ENCODE peak calls at places on chromosomes 5 and 9, in six cellular contexts. W is neural crest cell; Q is CD4-positive, alpha-beta T cell; G is lower leg skin; R is IMR-90; C is esophagus squamous epithelium. E is an unnamed sample.

GRCh38 chr9:16328349-16328748 is 542.1 kb downstream of the BNC2 start:
- DNase-seq in W (no peak), Q (no peak), G (no peak), R (no peak), C (no peak), E (no peak)

GRCh38 chr9:134363450-134363849 is 37.2 kb downstream of the RXRA start:
- DNase-seq in W (no peak), Q (no peak), G (no peak), R (no peak), C (no peak), E (no peak)

GRCh38 chr5:12023614-12024241 is 119.5 kb upstream of the CTNND2 start:
- DNase-seq in W (peak), Q (no peak), G (no peak), R (peak), C (no peak), E (peak)

GRCh38 chr5:150658121-150658520 is 2.9 kb upstream of the MYOZ3 start:
- DNase-seq in W (no peak), Q (no peak), G (no peak), R (no peak), C (no peak), E (no peak)

GRCh38 chr5:172380261-172380991 is 73.9 kb downstream of the SH3PXD2B start:
- DNase-seq in W (no peak), Q (no peak), G (no peak), R (peak), C (no peak), E (no peak)

GRCh38 chr9:124660341-124660801 is 110.7 kb downstream of the NR6A1 start:
- DNase-seq in W (peak), Q (no peak), G (no peak), R (peak), C (no peak), E (peak)

GRCh38 chr9:125646222-125647100 is 60.5 kb downstream of the MAPKAP1 start:
- DNase-seq in W (no peak), Q (no peak), G (no peak), R (no peak), C (no peak), E (no peak)

GRCh38 chr9:80605793-80606192 is 1034.0 kb downstream of the TLE4 start:
- DNase-seq in W (no peak), Q (no peak), G (no peak), R (peak), C (no peak), E (no peak)

GRCh38 chr9:68547417-68547816 is 6.7 kb upstream of the TMEM252 start:
- DNase-seq in W (no peak), Q (no peak), G (no peak), R (no peak), C (no peak), E (no peak)
- TF ChIP-seq CTCF in W (no peak), Q (no peak), G (no peak), R (no peak), C (no peak), E (no peak)

GRCh38 chr5:72268260-72268659 is 51.8 kb downstream of the MRPS27 start:
- DNase-seq in W (no peak), Q (no peak), G (no peak), R (no peak), C (no peak), E (no peak)

GRCh38 chr5:72270037-72270436 is 50.0 kb downstream of the MRPS27 start:
- DNase-seq in W (no peak), Q (no peak), G (no peak), R (no peak), C (no peak), E (no peak)

GRCh38 chr5:72268753-72269410 is 51.2 kb downstream of the MRPS27 start:
- DNase-seq in W (peak), Q (peak), G (no peak), R (peak), C (no peak), E (peak)

GRCh38 chr5:72267685-72268084 is 52.4 kb downstream of the MRPS27 start:
- DNase-seq in W (no peak), Q (no peak), G (no peak), R (peak), C (no peak), E (no peak)

DNA sequence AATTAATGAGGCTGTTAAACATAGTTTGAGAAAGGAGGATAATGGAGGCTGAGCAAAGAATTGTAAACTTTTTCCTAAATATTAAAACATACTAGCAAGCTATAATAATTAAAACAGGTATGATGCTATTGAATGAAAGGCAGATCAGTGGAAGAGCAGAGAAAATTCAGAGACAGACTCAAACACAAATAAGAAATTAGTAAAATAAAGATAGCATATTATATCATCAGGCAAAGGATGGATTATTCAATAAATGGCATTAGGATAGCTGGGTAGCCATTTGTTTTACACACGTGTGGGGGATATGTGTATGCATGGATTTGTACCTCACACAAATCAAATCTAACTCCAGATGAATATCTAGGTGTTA is 50.6 kb downstream of the MRPS27 start:
- DNase-seq in W (no peak), Q (no peak), G (no peak), R (no peak), C (no peak), E (no peak)
- TF ChIP-seq CTCF in W (peak), Q (peak), G (no peak), R (no peak), C (no peak), E (peak)

DNA sequence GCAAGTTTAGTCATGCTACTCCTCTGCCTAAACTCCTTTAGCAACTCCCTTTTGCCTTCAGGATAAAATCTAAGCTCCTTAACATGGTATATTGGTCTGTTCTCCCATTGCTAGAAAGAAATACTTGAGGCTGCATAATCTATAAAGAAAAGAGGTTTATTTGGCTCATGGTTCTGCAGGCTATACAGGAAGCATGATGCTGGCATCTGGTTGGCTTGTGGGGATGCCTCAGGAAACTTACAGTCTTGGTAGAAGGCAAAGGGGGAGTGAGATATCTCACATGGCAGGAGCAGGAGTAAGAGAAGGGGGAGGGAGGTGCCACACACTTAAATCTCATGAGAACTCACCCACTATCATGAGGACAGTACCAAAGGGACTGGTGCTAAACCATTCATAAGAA is 145.0 kb downstream of the GDNF start:
- DNase-seq in W (no peak), Q (no peak), G (no peak), R (no peak), C (no peak), E (no peak)
- TF ChIP-seq CTCF in W (no peak), Q (no peak), G (no peak), R (no peak), C (no peak), E (no peak)

GRCh38 chr5:2017540-2018389 is 135.0 kb upstream of the IRX4 start:
- DNase-seq in W (peak), Q (no peak), G (no peak), R (peak), C (no peak), E (no peak)
- TF ChIP-seq CTCF in W (peak), Q (peak), G (no peak), R (peak), C (peak), E (peak)